ENCODE peak calls at places on chromosomes 11 and 22, in eight cellular contexts. V is sigmoid colon, J is thoracic aorta, H is breast epithelium, X is left ventricle myocardium inferior, E is heart right ventricle, Z is HCT116, M is HFF-Myc. I is an unnamed sample.

GRCh38 chr11:112785104-112785503 is 176.1 kb upstream of the NCAM1 start:
- DNase-seq in Z (no peak), M (no peak), E (no peak), H (peak), X (no peak), J (no peak), V (no peak), I (no peak)

GRCh38 chr11:44670814-44671213 is 55.9 kb upstream of the TSPAN18 start:
- DNase-seq in X (no peak), H (no peak), E (no peak), V (no peak), M (no peak), Z (no peak), J (no peak), I (no peak)

GRCh38 chr22:27919943-27920755 is 1.1 kb upstream of the PITPNB start:
- DNase-seq in H (no peak), V (peak), J (no peak), M (peak), X (no peak), E (peak), Z (no peak), I (no peak)

GRCh38 chr11:15903246-15903645 is 453.1 kb downstream of the SOX6 start:
- DNase-seq in H (no peak), J (no peak), M (no peak), X (no peak), V (no peak), Z (no peak), E (no peak), I (no peak)

GRCh38 chr11:62958547-62959071 is 26.2 kb downstream of the SLC22A6 start:
- DNase-seq in H (no peak), J (no peak), V (peak), Z (no peak), M (peak), X (peak), E (peak), I (no peak)

GRCh38 chr11:79440451-79441158 is at the start of gene TENM4:
- DNase-seq in Z (no peak), E (peak), H (no peak), X (peak), J (peak), M (no peak), V (peak), I (peak)

GRCh38 chr11:4642043-4642442 is 1.7 kb upstream of the OR51E1 start:
- DNase-seq in Z (no peak), X (no peak), M (no peak), E (peak), H (no peak), J (no peak), V (no peak), I (no peak)

GRCh38 chr11:21814169-21814568 is 378.7 kb upstream of the ANO5 start:
- DNase-seq in Z (no peak), X (no peak), V (no peak), E (no peak), H (no peak), M (no peak), J (no peak), I (no peak)

GRCh38 chr11:57751676-57752253 is at the start of gene BTBD18:
- DNase-seq in Z (no peak), J (no peak), V (no peak), E (peak), H (no peak), M (no peak), X (no peak), I (no peak)

GRCh38 chr11:62472063-62472884 is 53.4 kb downstream of the SCGB1A1 start:
- DNase-seq in V (peak), E (no peak), X (no peak), Z (peak), J (no peak), H (no peak), M (no peak), I (no peak)

GRCh38 chr11:64055077-64055476 is 19.3 kb downstream of the FLRT1 start:
- DNase-seq in H (no peak), J (no peak), X (peak), Z (no peak), E (peak), V (no peak), M (no peak), I (no peak)

GRCh38 chr11:60919320-60919719 is 4.9 kb upstream of the TMEM132A start:
- DNase-seq in M (no peak), E (no peak), X (no peak), V (no peak), Z (no peak), J (no peak), H (no peak), I (no peak)

GRCh38 chr11:55895216-55895615 is 12.1 kb downstream of the TRIM51 start:
- DNase-seq in V (no peak), X (no peak), H (no peak), J (no peak), Z (no peak), E (no peak), M (no peak), I (no peak)

GRCh38 chr22:26722159-26722558 is 64.8 kb downstream of the MIAT start:
- DNase-seq in Z (no peak), X (no peak), H (no peak), M (no peak), J (no peak), V (no peak), E (no peak), I (no peak)

GRCh38 chr22:23106906-23107367 is 34.9 kb downstream of the RSPH14 start:
- DNase-seq in Z (no peak), H (no peak), V (no peak), X (peak), E (peak), J (no peak), M (no peak), I (no peak)

GRCh38 chr11:1857064-1857463 is 4.2 kb downstream of the LSP1 start:
- DNase-seq in Z (no peak), M (no peak), V (no peak), J (no peak), E (no peak), H (no peak), X (no peak), I (no peak)

GRCh38 chr11:20162824-20163777 is 2.8 kb upstream of the DBX1 start:
- DNase-seq in X (no peak), H (no peak), J (no peak), E (no peak), M (no peak), Z (no peak), V (no peak), I (no peak)

GRCh38 chr11:97140885-97141494 is 751.2 kb downstream of the JRKL start:
- DNase-seq in H (no peak), J (no peak), Z (no peak), E (no peak), V (no peak), X (no peak), M (no peak), I (no peak)

GRCh38 chr11:114132944-114133394 is 73.5 kb downstream of the ZBTB16 start:
- DNase-seq in V (peak), H (no peak), J (no peak), Z (no peak), M (no peak), X (no peak), E (no peak), I (no peak)

GRCh38 chr11:114133548-114134329 is 74.2 kb downstream of the ZBTB16 start:
- DNase-seq in X (no peak), M (no peak), J (peak), Z (no peak), E (no peak), V (no peak), H (no peak), I (no peak)

GRCh38 chr11:114131366-114131963 is 72.0 kb downstream of the ZBTB16 start:
- DNase-seq in H (no peak), V (peak), E (no peak), Z (no peak), M (no peak), J (no peak), X (no peak), I (no peak)

GRCh38 chr11:114134870-114135269 is 75.4 kb downstream of the ZBTB16 start:
- DNase-seq in V (no peak), M (no peak), Z (no peak), J (no peak), X (no peak), E (no peak), H (no peak), I (no peak)

DNA sequence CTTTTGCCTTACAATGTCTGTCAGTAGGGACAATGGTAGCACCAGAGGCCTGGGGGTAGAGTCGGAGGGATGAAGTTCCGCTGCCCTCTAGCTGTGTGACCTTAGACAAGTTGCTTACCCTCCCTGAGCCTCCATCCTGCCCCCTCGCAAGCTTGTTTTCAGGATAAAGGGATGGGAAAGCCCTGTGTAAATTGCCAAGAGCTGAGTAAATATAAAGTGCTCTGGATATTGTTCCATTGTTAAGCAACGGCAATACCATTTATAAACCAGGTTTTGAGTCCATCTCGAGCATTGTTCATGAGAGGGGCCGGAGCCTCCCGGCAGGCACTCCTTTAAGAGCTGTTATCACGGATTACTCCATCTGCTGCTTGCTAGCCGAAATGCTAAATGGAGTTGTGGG is 72.9 kb downstream of the ZBTB16 start:
- DNase-seq in V (no peak), M (no peak), E (no peak), X (no peak), H (no peak), Z (no peak), J (no peak), I (no peak)
- TF ChIP-seq CTCF in V (no peak), M (no peak), E (no peak), X (no peak), H (no peak), Z (no peak), J (no peak), I (no peak)

GRCh38 chr11:18347471-18348125 is 25.2 kb downstream of the GTF2H1 start:
- DNase-seq in E (no peak), J (no peak), Z (no peak), X (no peak), H (no peak), M (peak), V (no peak), I (no peak)
- H3K4me3 ChIP-seq in E (no peak), J (no peak), Z (no peak), X (no peak), H (no peak), M (no peak), V (no peak), I (no peak)

GRCh38 chr11:83219095-83219494 is 25.6 kb downstream of the ANKRD42 start:
- DNase-seq in H (no peak), J (no peak), E (no peak), M (no peak), V (no peak), X (no peak), Z (no peak), I (no peak)
- TF ChIP-seq CTCF in H (no peak), J (no peak), E (no peak), M (peak), V (no peak), X (peak), Z (peak), I (peak)

GRCh38 chr22:19851291-19852176 is 3.1 kb downstream of the GNB1L start:
- DNase-seq in J (no peak), Z (no peak), X (no peak), M (no peak), H (no peak), E (no peak), V (no peak), I (no peak)

GRCh38 chr22:19854778-19855503 is at the start of the genes GNB1L and RTL10:
- DNase-seq in Z (peak), M (peak), X (peak), E (peak), V (peak), J (peak), H (peak), I (peak)

GRCh38 chr22:19853879-19854777 is 546 bp downstream of the GNB1L start:
- DNase-seq in H (peak), E (no peak), M (no peak), Z (peak), X (no peak), J (no peak), V (no peak), I (peak)

GRCh38 chr22:19852177-19852781 is 2.4 kb downstream of the GNB1L start:
- DNase-seq in X (no peak), H (no peak), E (no peak), Z (no peak), V (peak), M (no peak), J (no peak), I (no peak)

GRCh38 chr22:19853058-19853878 is 1.4 kb downstream of the GNB1L start:
- DNase-seq in X (no peak), J (no peak), M (no peak), Z (no peak), H (no peak), V (peak), E (no peak), I (no peak)
- H3K4me3 ChIP-seq in X (peak), J (peak), M (peak), Z (peak), H (peak), V (peak), E (peak), I (peak)

GRCh38 chr22:45102896-45103420 is 60.8 kb upstream of the NUP50 start:
- DNase-seq in Z (no peak), X (no peak), V (no peak), M (no peak), J (no peak), H (no peak), E (no peak), I (no peak)
- TF ChIP-seq CTCF in Z (no peak), X (no peak), V (no peak), M (no peak), J (no peak), H (no peak), E (no peak), I (no peak)

GRCh38 chr22:25281675-25282345 is 62.4 kb downstream of the CRYBB2 start:
- DNase-seq in V (no peak), E (no peak), J (no peak), Z (no peak), X (no peak), H (no peak), M (no peak), I (no peak)
- H3K4me3 ChIP-seq in V (no peak), E (no peak), J (no peak), Z (no peak), X (no peak), H (no peak), M (no peak), I (no peak)

DNA sequence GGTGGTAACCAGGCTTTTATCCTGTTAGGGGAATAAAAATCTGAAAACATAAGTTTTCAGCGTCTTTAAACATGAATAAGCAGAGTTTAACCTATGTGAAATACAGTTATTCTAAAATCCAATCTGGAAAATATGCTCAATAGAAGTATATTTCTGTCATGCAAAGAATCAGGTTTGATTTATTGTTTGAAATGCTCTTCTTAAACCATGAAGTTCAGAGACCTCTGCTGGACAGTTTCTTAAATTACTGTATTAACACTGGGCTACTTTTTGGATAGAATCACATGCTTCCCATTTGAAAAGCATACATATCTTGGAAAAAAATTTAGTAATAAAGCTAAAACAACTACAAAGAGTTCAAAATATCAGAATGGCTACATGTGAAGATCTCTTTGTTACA is 25.4 kb downstream of the APIP start:
- DNase-seq in E (no peak), X (no peak), M (peak), Z (peak), J (no peak), H (no peak), V (no peak), I (no peak)
- TF ChIP-seq CTCF in E (peak), X (peak), M (no peak), Z (peak), J (no peak), H (no peak), V (no peak), I (peak)

DNA sequence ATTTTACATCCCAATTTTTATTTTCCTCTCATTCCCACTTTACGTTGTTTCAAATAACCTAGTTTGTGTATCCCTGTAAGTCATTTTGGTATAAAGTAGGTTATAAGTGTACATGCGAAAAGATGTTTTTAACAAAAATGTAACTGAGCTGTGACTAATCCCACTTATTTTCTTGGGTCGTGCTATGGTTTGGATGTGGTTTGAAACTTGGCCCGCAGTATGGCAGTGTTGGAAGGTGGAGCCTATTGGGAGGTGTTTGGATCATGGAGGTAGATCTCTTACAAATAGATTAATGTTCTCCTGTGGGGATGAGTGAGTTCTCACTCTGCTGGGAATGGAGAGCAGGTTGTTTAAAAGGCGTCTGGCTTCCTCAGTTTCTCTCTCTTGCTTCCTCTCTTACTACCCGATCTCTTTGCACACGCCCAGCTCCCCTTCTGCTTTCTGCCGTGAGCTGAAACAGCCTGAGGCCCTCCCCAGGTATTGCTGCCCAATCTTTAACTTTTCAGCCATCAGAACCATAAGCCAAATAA is 7.2 kb downstream of the RPL27A start:
- DNase-seq in E (no peak), Z (no peak), J (no peak), M (no peak), H (no peak), V (no peak), X (no peak), I (no peak)
- H3K4me3 ChIP-seq in E (peak), Z (peak), J (peak), M (peak), H (no peak), V (no peak), X (peak), I (peak)

GRCh38 chr11:72833083-72833733 is 19.0 kb downstream of the ATG16L2 start:
- DNase-seq in E (no peak), Z (no peak), V (no peak), X (no peak), H (no peak), M (no peak), J (no peak), I (no peak)

GRCh38 chr11:72829884-72830533 is 15.8 kb downstream of the ATG16L2 start:
- DNase-seq in Z (no peak), J (no peak), H (no peak), E (no peak), M (no peak), V (no peak), X (no peak), I (no peak)

GRCh38 chr11:72833792-72834501 is 19.7 kb downstream of the ATG16L2 start:
- DNase-seq in E (peak), X (no peak), Z (no peak), M (no peak), H (no peak), J (no peak), V (no peak), I (no peak)

GRCh38 chr11:72832301-72833082 is 18.3 kb downstream of the ATG16L2 start:
- DNase-seq in X (no peak), H (no peak), V (no peak), Z (no peak), J (no peak), M (no peak), E (no peak), I (no peak)

DNA sequence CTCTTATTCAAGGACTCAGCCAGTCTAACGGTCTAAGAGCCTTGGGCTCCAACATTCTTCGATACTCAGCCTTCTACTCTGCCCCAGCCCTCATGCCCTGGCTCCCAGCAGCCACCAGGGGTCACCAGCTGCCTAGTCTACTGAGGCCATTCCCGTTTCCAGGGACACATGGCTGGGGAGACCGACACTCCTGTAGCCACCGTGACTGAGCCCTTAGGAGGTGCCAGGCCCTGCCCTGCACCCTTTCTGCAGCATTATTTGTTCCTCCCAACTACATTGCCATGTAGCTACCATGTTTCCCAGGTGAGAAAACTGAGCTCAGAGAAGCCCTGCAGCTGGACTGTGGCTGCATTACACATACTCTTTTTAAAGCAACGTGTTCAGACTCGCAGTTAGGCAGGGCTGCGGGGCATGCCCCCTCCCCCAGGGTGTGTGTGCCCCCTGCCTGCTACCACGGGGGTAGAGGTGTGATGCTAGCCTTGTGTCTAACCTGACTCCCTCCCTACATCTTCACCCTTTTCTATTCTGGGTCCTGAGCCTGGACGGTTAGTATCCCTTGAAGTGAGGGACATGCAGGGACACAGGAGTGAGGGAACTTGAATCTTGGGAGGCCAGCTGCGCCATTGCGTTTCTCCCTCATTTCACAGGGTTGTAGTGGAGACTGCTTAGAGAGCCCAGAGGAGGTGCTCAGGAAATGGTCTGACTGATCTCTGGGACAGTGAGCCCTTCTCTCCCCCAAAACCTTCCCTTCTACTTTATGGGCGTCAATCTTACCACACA is 17.5 kb downstream of the ATG16L2 start:
- DNase-seq in V (peak), H (peak), E (peak), M (no peak), Z (peak), J (peak), X (peak), I (peak)
- TF ChIP-seq CTCF in V (peak), H (peak), E (peak), M (peak), Z (peak), J (peak), X (peak), I (peak)